ENCODE peak calls at places on chromosomes 5 and 9, in four cellular contexts. Z is amniotic stem cell, L is SIG-M5, S is fibroblast of lung. N is an unnamed sample.

GRCh38 chr9:33202552-33203300 is 35.6 kb upstream of the B4GALT1 start:
- DNase-seq in L (no peak), S (peak; percentile 55), Z (no peak), N (peak; percentile 75)

GRCh38 chr9:79651251-79651795 is 79.6 kb downstream of the TLE4 start:
- DNase-seq in S (peak; percentile 71), Z (no peak), L (peak; percentile 6), N (no peak)

GRCh38 chr9:15423328-15423985 is 781 bp downstream of the SNAPC3 start:
- DNase-seq in Z (no peak), S (peak; percentile 29), L (no peak), N (no peak)

GRCh38 chr5:73911761-73912393 is 285.9 kb downstream of the ARHGEF28 start:
- DNase-seq in L (no peak), S (peak; percentile 55), Z (no peak), N (peak; percentile 26)

GRCh38 chr5:42419294-42419693 is 3.9 kb upstream of the GHR start:
- DNase-seq in Z (no peak), L (no peak), S (no peak), N (no peak)

GRCh38 chr5:169801324-169801777 is 164.3 kb downstream of the DOCK2 start:
- DNase-seq in Z (no peak), L (peak; percentile 87), S (peak; percentile 80), N (no peak)

GRCh38 chr5:172945151-172945550 is 14.1 kb upstream of the RPL26L1 start:
- DNase-seq in Z (no peak), S (peak; percentile 40), L (no peak), N (no peak)

GRCh38 chr9:130100681-130101080 is 47.0 kb downstream of the GPR107 start:
- DNase-seq in S (no peak), Z (no peak), L (no peak), N (no peak)

GRCh38 chr9:113164536-113165300 is 13.9 kb downstream of the SLC31A2 start:
- DNase-seq in L (no peak), Z (no peak), S (peak; percentile 62), N (no peak)

GRCh38 chr9:69801994-69802393 is 18.6 kb upstream of the CFAP95 start:
- DNase-seq in S (no peak), Z (no peak), L (no peak), N (no peak)

GRCh38 chr9:8366161-8366926 is 566.8 kb upstream of the DMAC1 start:
- DNase-seq in S (peak; percentile 85), Z (no peak), L (no peak), N (peak; percentile 22)

GRCh38 chr5:179146277-179146676 is 86.1 kb downstream of the ZNF354C start:
- DNase-seq in Z (no peak), L (no peak), S (no peak), N (no peak)

GRCh38 chr9:90966475-90967150 is 165.0 kb downstream of the SYK start:
- DNase-seq in S (peak; percentile 82), Z (no peak), L (no peak), N (no peak)

GRCh38 chr5:7015586-7016256 is 302.5 kb downstream of the TENT4A start:
- DNase-seq in Z (no peak), L (no peak), S (no peak), N (no peak)

GRCh38 chr5:43006411-43007202 is 33.5 kb downstream of the ANXA2R start:
- DNase-seq in L (no peak), S (peak; percentile 68), Z (no peak), N (no peak)

GRCh38 chr5:42876375-42876844 is 64.7 kb upstream of the SELENOP start:
- DNase-seq in L (no peak), Z (no peak), S (no peak), N (no peak)

GRCh38 chr9:122095010-122095767 is 2.1 kb upstream of the TTLL11 start:
- DNase-seq in S (peak; percentile 44), L (no peak), Z (peak; percentile 12), N (peak; percentile 39)

GRCh38 chr5:64180661-64181343 is 15.2 kb downstream of the RNF180 start:
- DNase-seq in Z (no peak), S (peak; percentile 29), L (no peak), N (peak; percentile 15)